ENCODE peak calls at places on chromosomes 7 and 10, in six cellular contexts. P is body of pancreas, X is brain microvascular endothelial cell, R is nephron progenitor cell, Z is BJ, J is astrocyte. Q is an unnamed sample.

GRCh38 chr7:76515999-76516443 is 5.7 kb downstream of the UPK3B start:
- DNase-seq in P (peak; percentile 32), X (peak; percentile 36), R (no peak), Z (no peak), J (peak; percentile 29), Q (no peak)

GRCh38 chr10:22641743-22642142 is 72.6 kb downstream of the PIP4K2A start:
- DNase-seq in P (no peak), X (no peak), R (no peak), Z (no peak), J (no peak), Q (no peak)

GRCh38 chr7:75757860-75758259 is 14.2 kb downstream of the CCL26 start:
- DNase-seq in P (no peak), X (no peak), R (no peak), Z (no peak), J (no peak), Q (no peak)

GRCh38 chr7:40922316-40922670 is 780.6 kb downstream of the INHBA start:
- DNase-seq in P (no peak), X (peak; percentile 44), R (no peak), Z (peak; percentile 74), J (peak; percentile 77), Q (no peak)

GRCh38 chr10:85915245-85915846 is 451.2 kb downstream of the GRID1 start:
- DNase-seq in P (no peak), X (no peak), R (no peak), Z (no peak), J (no peak), Q (no peak)

GRCh38 chr10:84138478-84139125 is 707 bp upstream of the GHITM start:
- DNase-seq in P (no peak), X (no peak), R (no peak), Z (no peak), J (no peak), Q (no peak)

GRCh38 chr10:94496010-94496409 is 49.6 kb upstream of the HELLS start:
- DNase-seq in P (no peak), X (peak; percentile 40), R (no peak), Z (no peak), J (peak; percentile 4), Q (no peak)

GRCh38 chr7:15084368-15084767 is 181.8 kb upstream of the DGKB start:
- DNase-seq in P (no peak), X (no peak), R (no peak), Z (peak; percentile 34), J (peak; percentile 6), Q (no peak)

GRCh38 chr7:148242271-148242801 is 348.2 kb upstream of the C7orf33 start:
- DNase-seq in P (peak; percentile 30), X (peak; percentile 43), R (peak; percentile 26), Z (no peak), J (peak; percentile 2), Q (no peak)

GRCh38 chr7:151727579-151728285 is 149.2 kb downstream of the PRKAG2 start:
- DNase-seq in P (peak; percentile 45), X (peak; percentile 90), R (peak; percentile 53), Z (peak; percentile 92), J (peak; percentile 94), Q (peak; percentile 89)

GRCh38 chr10:13809447-13809846 is 222.7 kb downstream of the PRPF18 start:
- DNase-seq in P (no peak), X (no peak), R (peak; percentile 53), Z (no peak), J (peak; percentile 24), Q (no peak)

GRCh38 chr7:134827889-134828288 is 48.5 kb downstream of the CALD1 start:
- DNase-seq in P (no peak), X (peak; percentile 71), R (no peak), Z (no peak), J (peak; percentile 90), Q (no peak)

GRCh38 chr7:131654668-131655326 is 98.4 kb upstream of the PODXL start:
- DNase-seq in P (peak; percentile 87), X (peak; percentile 77), R (peak; percentile 96), Z (no peak), J (peak; percentile 44), Q (no peak)

GRCh38 chr7:71488308-71488707 is 356.4 kb downstream of the GALNT17 start:
- DNase-seq in P (no peak), X (peak; percentile 22), R (no peak), Z (no peak), J (peak; percentile 64), Q (no peak)

GRCh38 chr7:19442016-19442785 is 266.6 kb downstream of the POLR1F start:
- DNase-seq in P (no peak), X (peak; percentile 68), R (peak; percentile 8), Z (no peak), J (peak; percentile 34), Q (no peak)

GRCh38 chr10:2222631-2223030 is 485.3 kb upstream of the ADARB2 start:
- DNase-seq in P (no peak), X (no peak), R (no peak), Z (no peak), J (peak; percentile 45), Q (no peak)

GRCh38 chr7:24705481-24705954 is 51.7 kb downstream of the GSDME start:
- DNase-seq in P (no peak), X (no peak), R (no peak), Z (no peak), J (no peak), Q (no peak)

GRCh38 chr7:112781110-112781509 is 9.1 kb downstream of the TMEM168 start:
- DNase-seq in P (no peak), X (no peak), R (no peak), Z (no peak), J (no peak), Q (no peak)

DNA sequence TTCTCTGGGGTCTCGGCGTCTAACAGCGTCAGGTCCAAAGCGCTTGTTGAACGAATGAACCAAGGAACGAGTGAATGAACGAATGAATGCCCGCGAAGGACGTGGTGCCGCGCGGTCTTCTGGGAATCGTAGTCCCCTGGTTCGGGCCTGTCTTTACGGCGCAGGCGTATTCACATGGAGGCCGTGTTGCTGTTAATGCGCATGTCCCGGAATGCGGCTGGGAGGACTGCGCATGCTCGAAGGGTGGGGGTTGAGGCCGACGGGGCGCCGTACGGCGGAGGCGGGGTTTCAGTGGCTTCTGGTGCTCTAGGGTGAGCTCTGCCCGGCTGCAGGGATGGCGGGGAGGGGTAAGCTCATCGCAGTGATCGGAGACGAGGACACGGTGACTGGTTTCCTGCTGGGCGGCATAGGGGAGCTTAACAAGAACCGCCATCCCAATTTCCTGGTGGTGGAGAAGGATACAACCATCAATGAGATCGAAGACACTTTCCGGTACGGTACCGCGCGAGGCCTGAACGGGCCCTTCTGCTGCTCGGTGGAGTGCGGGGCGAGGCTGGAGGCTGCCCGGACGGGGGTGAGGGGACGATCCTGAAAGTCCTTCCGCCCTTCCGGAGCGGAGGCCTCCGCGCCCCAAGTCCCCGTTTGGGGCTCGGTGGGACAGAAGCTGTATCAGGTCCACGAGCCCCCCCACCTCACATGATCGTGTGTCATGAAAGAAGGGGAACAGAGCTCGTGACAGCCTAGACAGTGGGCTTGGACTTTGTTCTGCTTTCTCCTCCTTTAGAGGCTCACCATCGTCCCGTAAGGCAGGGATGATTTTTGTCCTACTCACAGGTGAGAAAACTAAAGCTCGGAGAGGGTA is at the start of gene ATP6V1F:
- DNase-seq in P (peak; percentile 98), X (peak; percentile 96), R (peak; percentile 99), Z (peak; percentile 93), J (peak; percentile 91), Q (peak; percentile 81)
- TF ChIP-seq CTCF in P (peak; percentile 18), X (no peak), R (no peak), Z (peak; percentile 12), J (no peak), Q (no peak)

DNA sequence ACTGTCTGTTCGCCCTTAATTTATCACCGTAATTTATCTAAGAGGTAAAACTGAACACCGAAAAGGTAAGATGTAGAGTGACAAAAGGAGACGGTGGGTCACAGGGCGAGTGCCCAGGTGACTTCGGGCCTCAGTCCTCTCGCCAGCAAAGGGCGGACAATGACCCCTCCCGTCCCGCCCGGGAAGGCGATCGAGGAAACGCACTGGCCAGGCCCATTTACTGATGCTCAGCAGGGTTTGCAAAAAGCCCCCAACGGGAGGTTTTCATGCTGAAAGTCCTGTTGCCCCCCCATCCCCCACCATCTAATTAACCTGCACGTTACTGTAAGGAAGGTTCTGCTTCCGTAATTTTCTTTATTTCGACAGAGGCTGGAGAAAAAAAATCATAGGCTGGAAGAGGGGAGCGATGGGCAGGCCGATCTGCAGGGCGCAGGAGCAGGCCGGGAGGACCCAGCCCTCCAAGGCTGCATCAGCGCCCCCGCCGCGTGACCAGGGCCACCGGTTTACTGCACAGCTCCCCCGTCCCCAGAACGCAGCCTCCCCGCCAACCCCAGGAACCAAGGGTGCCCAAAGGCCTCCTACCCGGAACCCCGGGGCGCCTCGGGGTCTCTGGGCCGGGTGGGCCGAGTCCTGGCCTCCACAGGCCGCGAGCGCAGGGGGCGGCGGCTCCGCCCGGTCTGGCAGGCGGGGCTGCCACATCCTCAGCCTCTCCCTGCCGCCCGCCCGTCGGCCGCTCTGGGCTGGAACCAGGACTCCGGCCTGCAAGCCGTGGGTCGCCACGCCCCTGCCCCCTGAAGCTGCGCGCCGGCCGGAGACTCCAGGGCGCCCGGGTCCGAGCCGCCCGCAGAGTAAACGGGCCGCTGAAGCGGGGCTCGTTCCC is 637 bp downstream of the OAT start:
- DNase-seq in P (peak; percentile 55), X (peak; percentile 40), R (peak; percentile 75), Z (no peak), J (peak; percentile 45), Q (peak; percentile 93)
- TF ChIP-seq CTCF in P (no peak), X (peak; percentile 29), R (no peak), Z (no peak), J (no peak), Q (peak; percentile 60)

DNA sequence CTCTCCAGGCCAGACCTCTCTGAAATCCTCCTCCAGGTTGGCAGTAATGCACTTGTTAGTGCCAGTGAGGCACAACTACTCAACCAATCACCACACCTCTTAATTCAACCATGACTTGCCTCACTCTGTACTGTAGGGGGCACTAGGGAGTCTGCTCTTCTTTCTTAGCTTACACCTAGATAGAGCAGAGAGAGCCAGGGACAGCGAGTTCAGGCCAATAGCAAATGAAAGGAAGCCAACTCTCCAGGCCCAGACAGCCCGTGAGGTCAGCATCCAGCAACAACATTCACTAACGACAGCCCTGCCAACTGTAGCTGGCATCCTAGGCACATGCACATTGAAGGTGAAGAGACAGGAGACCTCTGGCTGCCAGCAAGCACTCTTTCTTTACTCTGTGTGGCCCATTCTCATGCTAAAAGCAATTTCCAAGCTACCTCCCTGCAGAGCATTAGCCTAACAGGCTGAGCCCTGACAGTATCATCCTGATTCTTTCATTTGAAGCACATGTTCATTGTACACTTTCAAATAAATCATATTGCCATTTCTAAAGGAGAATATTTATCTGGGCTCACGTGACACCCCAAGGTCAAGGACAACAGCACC is 136.3 kb downstream of the DPY19L1 start:
- DNase-seq in P (no peak), X (no peak), R (no peak), Z (no peak), J (no peak), Q (no peak)
- TF ChIP-seq CTCF in P (no peak), X (peak; percentile 41), R (no peak), Z (no peak), J (no peak), Q (peak; percentile 34)

GRCh38 chr7:42883950-42884349 is 27.9 kb downstream of the C7orf25 start:
- DNase-seq in P (no peak), X (no peak), R (peak; percentile 51), Z (no peak), J (peak; percentile 32), Q (no peak)

GRCh38 chr7:42880392-42880791 is 31.5 kb downstream of the C7orf25 start:
- DNase-seq in P (no peak), X (no peak), R (no peak), Z (no peak), J (no peak), Q (no peak)

GRCh38 chr7:42886866-42887509 is 24.9 kb downstream of the C7orf25 start:
- DNase-seq in P (no peak), X (no peak), R (no peak), Z (no peak), J (no peak), Q (no peak)

DNA sequence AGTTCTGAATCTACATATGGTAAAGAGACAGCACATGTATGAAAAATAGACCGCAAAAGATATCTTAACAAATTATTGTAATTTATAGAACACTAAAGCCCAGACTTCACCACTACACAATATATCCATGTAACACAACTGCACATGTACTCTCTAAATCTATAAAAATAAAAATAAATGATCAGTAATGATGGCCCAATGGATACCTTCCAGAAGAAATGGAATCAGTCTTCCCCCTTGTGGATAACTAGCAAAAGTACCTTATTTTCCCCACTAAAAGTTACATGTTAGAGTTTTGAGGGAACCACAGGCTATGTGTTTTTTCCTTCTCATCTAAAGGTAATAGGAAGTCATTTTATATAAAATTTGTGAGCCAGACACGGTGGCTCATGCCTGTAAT is 25.7 kb downstream of the C7orf25 start:
- DNase-seq in P (no peak), X (no peak), R (no peak), Z (no peak), J (no peak), Q (no peak)
- TF ChIP-seq CTCF in P (peak; percentile 14), X (peak; percentile 40), R (peak; percentile 38), Z (peak; percentile 48), J (peak; percentile 32), Q (peak; percentile 80)

Q was measured in chondrocyte.